ENCODE peak calls at places on chromosomes 4 and X, in four cellular contexts. One of them, this sample, is unnamed.

GRCh38 chr4:42574873-42575272 is 82.0 kb downstream of the ATP8A1 start:
- DNase-seq in activated T-cell treated with anti-CD3 and anti-CD28 coated beads, Interleukin-2, amount 50 U/mL, for 72 hours: no peak
- DNase-seq in NCI-H524 treated with DMSO at 0.1 percent for 48 hours: no peak
- DNase-seq in activated CD4-positive, alpha-beta T cell treated with anti-CD3 and anti-CD28 coated beads, Interleukin-2, amount 50 U/mL, for 24 hours: no peak
- DNase-seq in this sample: no peak

GRCh38 chr4:42654606-42655005 is 2.3 kb downstream of the ATP8A1 start:
- DNase-seq in activated CD4-positive, alpha-beta T cell treated with anti-CD3 and anti-CD28 coated beads, Interleukin-2, amount 50 U/mL, for 24 hours: no peak
- DNase-seq in activated T-cell treated with anti-CD3 and anti-CD28 coated beads, Interleukin-2, amount 50 U/mL, for 72 hours: peak; percentile 44
- DNase-seq in NCI-H524 treated with DMSO at 0.1 percent for 48 hours: no peak
- DNase-seq in this sample: no peak

GRCh38 chr4:45640281-45640680 is 483.6 kb downstream of the GABRG1 start:
- DNase-seq in activated T-cell treated with anti-CD3 and anti-CD28 coated beads, Interleukin-2, amount 50 U/mL, for 72 hours: no peak
- DNase-seq in activated CD4-positive, alpha-beta T cell treated with anti-CD3 and anti-CD28 coated beads, Interleukin-2, amount 50 U/mL, for 24 hours: no peak
- DNase-seq in NCI-H524 treated with DMSO at 0.1 percent for 48 hours: no peak
- DNase-seq in this sample: no peak

GRCh38 chr4:118175506-118175905 is 141.2 kb downstream of the NDST3 start:
- DNase-seq in activated CD4-positive, alpha-beta T cell treated with anti-CD3 and anti-CD28 coated beads, Interleukin-2, amount 50 U/mL, for 24 hours: no peak
- DNase-seq in NCI-H524 treated with DMSO at 0.1 percent for 48 hours: no peak
- DNase-seq in activated T-cell treated with anti-CD3 and anti-CD28 coated beads, Interleukin-2, amount 50 U/mL, for 72 hours: no peak
- DNase-seq in this sample: no peak

GRCh38 chr4:121736735-121737351 is 28.1 kb downstream of the SMIM43 start:
- DNase-seq in NCI-H524 treated with DMSO at 0.1 percent for 48 hours: no peak
- DNase-seq in activated T-cell treated with anti-CD3 and anti-CD28 coated beads, Interleukin-2, amount 50 U/mL, for 72 hours: peak; percentile 40
- DNase-seq in activated CD4-positive, alpha-beta T cell treated with anti-CD3 and anti-CD28 coated beads, Interleukin-2, amount 50 U/mL, for 24 hours: no peak
- DNase-seq in this sample: no peak

GRCh38 chr4:61200195-61200990 is at the start of gene ADGRL3:
- DNase-seq in NCI-H524 treated with DMSO at 0.1 percent for 48 hours: peak; percentile 37
- DNase-seq in activated T-cell treated with anti-CD3 and anti-CD28 coated beads, Interleukin-2, amount 50 U/mL, for 72 hours: no peak
- DNase-seq in activated CD4-positive, alpha-beta T cell treated with anti-CD3 and anti-CD28 coated beads, Interleukin-2, amount 50 U/mL, for 24 hours: no peak
- DNase-seq in this sample: no peak

GRCh38 chr4:2395038-2395437 is 23.4 kb downstream of the ZFYVE28 start:
- DNase-seq in NCI-H524 treated with DMSO at 0.1 percent for 48 hours: no peak
- DNase-seq in activated CD4-positive, alpha-beta T cell treated with anti-CD3 and anti-CD28 coated beads, Interleukin-2, amount 50 U/mL, for 24 hours: no peak
- DNase-seq in activated T-cell treated with anti-CD3 and anti-CD28 coated beads, Interleukin-2, amount 50 U/mL, for 72 hours: no peak
- DNase-seq in this sample: no peak

GRCh38 chr4:176238157-176238608 is 30.8 kb downstream of the ASB5 start:
- DNase-seq in NCI-H524 treated with DMSO at 0.1 percent for 48 hours: no peak
- DNase-seq in activated T-cell treated with anti-CD3 and anti-CD28 coated beads, Interleukin-2, amount 50 U/mL, for 72 hours: no peak
- DNase-seq in activated CD4-positive, alpha-beta T cell treated with anti-CD3 and anti-CD28 coated beads, Interleukin-2, amount 50 U/mL, for 24 hours: no peak
- DNase-seq in this sample: no peak

GRCh38 chrX:9286234-9286633 is 178.6 kb upstream of the TBL1X start:
- DNase-seq in activated T-cell treated with anti-CD3 and anti-CD28 coated beads, Interleukin-2, amount 50 U/mL, for 72 hours: no peak
- DNase-seq in NCI-H524 treated with DMSO at 0.1 percent for 48 hours: no peak
- DNase-seq in activated CD4-positive, alpha-beta T cell treated with anti-CD3 and anti-CD28 coated beads, Interleukin-2, amount 50 U/mL, for 24 hours: no peak
- DNase-seq in this sample: no peak

GRCh38 chr4:156476359-156476758 is 495.2 kb downstream of the PDGFC start:
- DNase-seq in activated T-cell treated with anti-CD3 and anti-CD28 coated beads, Interleukin-2, amount 50 U/mL, for 72 hours: no peak
- DNase-seq in NCI-H524 treated with DMSO at 0.1 percent for 48 hours: no peak
- DNase-seq in activated CD4-positive, alpha-beta T cell treated with anti-CD3 and anti-CD28 coated beads, Interleukin-2, amount 50 U/mL, for 24 hours: no peak
- DNase-seq in this sample: no peak

GRCh38 chr4:125433453-125433852 is 118.7 kb downstream of the FAT4 start:
- DNase-seq in activated CD4-positive, alpha-beta T cell treated with anti-CD3 and anti-CD28 coated beads, Interleukin-2, amount 50 U/mL, for 24 hours: no peak
- DNase-seq in activated T-cell treated with anti-CD3 and anti-CD28 coated beads, Interleukin-2, amount 50 U/mL, for 72 hours: no peak
- DNase-seq in NCI-H524 treated with DMSO at 0.1 percent for 48 hours: no peak
- DNase-seq in this sample: no peak

GRCh38 chrX:149950681-149951080 is 12.4 kb upstream of the EOLA2 start:
- DNase-seq in activated T-cell treated with anti-CD3 and anti-CD28 coated beads, Interleukin-2, amount 50 U/mL, for 72 hours: no peak
- DNase-seq in activated CD4-positive, alpha-beta T cell treated with anti-CD3 and anti-CD28 coated beads, Interleukin-2, amount 50 U/mL, for 24 hours: no peak
- DNase-seq in NCI-H524 treated with DMSO at 0.1 percent for 48 hours: no peak
- DNase-seq in this sample: no peak

GRCh38 chr4:21002976-21003375 is 302.7 kb downstream of the PACRGL start:
- DNase-seq in activated CD4-positive, alpha-beta T cell treated with anti-CD3 and anti-CD28 coated beads, Interleukin-2, amount 50 U/mL, for 24 hours: no peak
- DNase-seq in activated T-cell treated with anti-CD3 and anti-CD28 coated beads, Interleukin-2, amount 50 U/mL, for 72 hours: no peak
- DNase-seq in NCI-H524 treated with DMSO at 0.1 percent for 48 hours: no peak
- DNase-seq in this sample: no peak

GRCh38 chr4:5118091-5118786 is 67.0 kb downstream of the STK32B start:
- DNase-seq in activated CD4-positive, alpha-beta T cell treated with anti-CD3 and anti-CD28 coated beads, Interleukin-2, amount 50 U/mL, for 24 hours: no peak
- DNase-seq in NCI-H524 treated with DMSO at 0.1 percent for 48 hours: no peak
- DNase-seq in activated T-cell treated with anti-CD3 and anti-CD28 coated beads, Interleukin-2, amount 50 U/mL, for 72 hours: no peak
- DNase-seq in this sample: no peak

GRCh38 chr4:148015058-148015457 is 283.2 kb downstream of the ARHGAP10 start:
- DNase-seq in activated CD4-positive, alpha-beta T cell treated with anti-CD3 and anti-CD28 coated beads, Interleukin-2, amount 50 U/mL, for 24 hours: no peak
- DNase-seq in NCI-H524 treated with DMSO at 0.1 percent for 48 hours: no peak
- DNase-seq in activated T-cell treated with anti-CD3 and anti-CD28 coated beads, Interleukin-2, amount 50 U/mL, for 72 hours: no peak
- DNase-seq in this sample: no peak

GRCh38 chrX:2627272-2627867 is 63.7 kb upstream of the CD99 start:
- DNase-seq in activated CD4-positive, alpha-beta T cell treated with anti-CD3 and anti-CD28 coated beads, Interleukin-2, amount 50 U/mL, for 24 hours: no peak
- DNase-seq in activated T-cell treated with anti-CD3 and anti-CD28 coated beads, Interleukin-2, amount 50 U/mL, for 72 hours: peak; percentile 64
- DNase-seq in NCI-H524 treated with DMSO at 0.1 percent for 48 hours: no peak
- DNase-seq in this sample: peak; percentile 41

GRCh38 chr4:111602848-111603247 is 542.4 kb upstream of the FAM241A start:
- DNase-seq in activated CD4-positive, alpha-beta T cell treated with anti-CD3 and anti-CD28 coated beads, Interleukin-2, amount 50 U/mL, for 24 hours: no peak
- DNase-seq in NCI-H524 treated with DMSO at 0.1 percent for 48 hours: peak; percentile 0
- DNase-seq in activated T-cell treated with anti-CD3 and anti-CD28 coated beads, Interleukin-2, amount 50 U/mL, for 72 hours: no peak
- DNase-seq in this sample: no peak

GRCh38 chrX:140821280-140821679 is 111.7 kb downstream of the LINC00632 start:
- DNase-seq in activated T-cell treated with anti-CD3 and anti-CD28 coated beads, Interleukin-2, amount 50 U/mL, for 72 hours: no peak
- DNase-seq in NCI-H524 treated with DMSO at 0.1 percent for 48 hours: no peak
- DNase-seq in activated CD4-positive, alpha-beta T cell treated with anti-CD3 and anti-CD28 coated beads, Interleukin-2, amount 50 U/mL, for 24 hours: no peak
- DNase-seq in this sample: no peak

GRCh38 chrX:50874878-50875277 is 35.7 kb upstream of the BMP15 start:
- DNase-seq in activated CD4-positive, alpha-beta T cell treated with anti-CD3 and anti-CD28 coated beads, Interleukin-2, amount 50 U/mL, for 24 hours: no peak
- DNase-seq in NCI-H524 treated with DMSO at 0.1 percent for 48 hours: no peak
- DNase-seq in activated T-cell treated with anti-CD3 and anti-CD28 coated beads, Interleukin-2, amount 50 U/mL, for 72 hours: no peak
- DNase-seq in this sample: no peak

GRCh38 chr4:959338-960139 is 13.8 kb downstream of the DGKQ start:
- DNase-seq in activated CD4-positive, alpha-beta T cell treated with anti-CD3 and anti-CD28 coated beads, Interleukin-2, amount 50 U/mL, for 24 hours: no peak
- DNase-seq in activated T-cell treated with anti-CD3 and anti-CD28 coated beads, Interleukin-2, amount 50 U/mL, for 72 hours: no peak
- DNase-seq in NCI-H524 treated with DMSO at 0.1 percent for 48 hours: no peak
- DNase-seq in this sample: peak; percentile 44

GRCh38 chr4:155908187-155909139 is 5.0 kb downstream of the TDO2 start:
- DNase-seq in activated CD4-positive, alpha-beta T cell treated with anti-CD3 and anti-CD28 coated beads, Interleukin-2, amount 50 U/mL, for 24 hours: no peak
- DNase-seq in NCI-H524 treated with DMSO at 0.1 percent for 48 hours: no peak
- DNase-seq in activated T-cell treated with anti-CD3 and anti-CD28 coated beads, Interleukin-2, amount 50 U/mL, for 72 hours: no peak
- DNase-seq in this sample: no peak

GRCh38 chrX:129772796-129773431 is 6.8 kb upstream of the SASH3 start:
- DNase-seq in activated CD4-positive, alpha-beta T cell treated with anti-CD3 and anti-CD28 coated beads, Interleukin-2, amount 50 U/mL, for 24 hours: no peak
- DNase-seq in NCI-H524 treated with DMSO at 0.1 percent for 48 hours: no peak
- DNase-seq in activated T-cell treated with anti-CD3 and anti-CD28 coated beads, Interleukin-2, amount 50 U/mL, for 72 hours: peak; percentile 63
- DNase-seq in this sample: peak; percentile 53

GRCh38 chrX:16239211-16239610 is 71.9 kb downstream of the MAGEB17 start:
- DNase-seq in activated CD4-positive, alpha-beta T cell treated with anti-CD3 and anti-CD28 coated beads, Interleukin-2, amount 50 U/mL, for 24 hours: no peak
- DNase-seq in activated T-cell treated with anti-CD3 and anti-CD28 coated beads, Interleukin-2, amount 50 U/mL, for 72 hours: peak; percentile 47
- DNase-seq in NCI-H524 treated with DMSO at 0.1 percent for 48 hours: no peak
- DNase-seq in this sample: no peak

GRCh38 chrX:69919749-69920148 is 130.0 kb downstream of the AWAT2 start:
- DNase-seq in NCI-H524 treated with DMSO at 0.1 percent for 48 hours: no peak
- DNase-seq in activated CD4-positive, alpha-beta T cell treated with anti-CD3 and anti-CD28 coated beads, Interleukin-2, amount 50 U/mL, for 24 hours: no peak
- DNase-seq in activated T-cell treated with anti-CD3 and anti-CD28 coated beads, Interleukin-2, amount 50 U/mL, for 72 hours: no peak
- DNase-seq in this sample: no peak

GRCh38 chr4:74365761-74366160 is 816 bp downstream of the EREG start:
- DNase-seq in activated T-cell treated with anti-CD3 and anti-CD28 coated beads, Interleukin-2, amount 50 U/mL, for 72 hours: no peak
- DNase-seq in activated CD4-positive, alpha-beta T cell treated with anti-CD3 and anti-CD28 coated beads, Interleukin-2, amount 50 U/mL, for 24 hours: no peak
- DNase-seq in NCI-H524 treated with DMSO at 0.1 percent for 48 hours: no peak
- DNase-seq in this sample: no peak

This sample was measured in CD8-positive, alpha-beta memory T cell.